ENCODE peak calls at places on chromosomes 6 and 20, in five cellular contexts. One of them, this sample, is unnamed.

GRCh38 chr20:50146732-50147662 is 6.5 kb downstream of the PEDS1 start:
- DNase-seq in NCI-H82: no peak
- DNase-seq in small intestine: peak
- DNase-seq in Right ventricle myocardium inferior: no peak
- DNase-seq in activated T-cell treated with anti-CD3 and anti-CD28 coated beads, Interleukin-2, amount 50 U/mL, for 72 hours: peak
- DNase-seq in this sample: no peak

GRCh38 chr6:85824329-85824728 is 181.6 kb upstream of the SYNCRIP start:
- DNase-seq in activated T-cell treated with anti-CD3 and anti-CD28 coated beads, Interleukin-2, amount 50 U/mL, for 72 hours: no peak
- DNase-seq in Right ventricle myocardium inferior: no peak
- DNase-seq in NCI-H82: no peak
- DNase-seq in small intestine: no peak
- DNase-seq in this sample: no peak

GRCh38 chr6:170026272-170027110 is 264.4 kb downstream of the DLL1 start:
- DNase-seq in Right ventricle myocardium inferior: no peak
- DNase-seq in small intestine: peak
- DNase-seq in activated T-cell treated with anti-CD3 and anti-CD28 coated beads, Interleukin-2, amount 50 U/mL, for 72 hours: no peak
- DNase-seq in NCI-H82: no peak
- DNase-seq in this sample: no peak

GRCh38 chr6:73580247-73581149 is 59.7 kb upstream of the EEF1A1 start:
- DNase-seq in activated T-cell treated with anti-CD3 and anti-CD28 coated beads, Interleukin-2, amount 50 U/mL, for 72 hours: peak
- DNase-seq in small intestine: peak
- DNase-seq in NCI-H82: no peak
- DNase-seq in Right ventricle myocardium inferior: peak
- DNase-seq in this sample: no peak

GRCh38 chr6:1917628-1918371 is 308.1 kb downstream of the FOXC1 start:
- DNase-seq in activated T-cell treated with anti-CD3 and anti-CD28 coated beads, Interleukin-2, amount 50 U/mL, for 72 hours: peak
- DNase-seq in small intestine: peak
- DNase-seq in Right ventricle myocardium inferior: no peak
- DNase-seq in NCI-H82: no peak
- DNase-seq in this sample: no peak

GRCh38 chr6:170212956-170213636 is 77.8 kb downstream of the DLL1 start:
- DNase-seq in activated T-cell treated with anti-CD3 and anti-CD28 coated beads, Interleukin-2, amount 50 U/mL, for 72 hours: no peak
- DNase-seq in small intestine: no peak
- DNase-seq in Right ventricle myocardium inferior: no peak
- DNase-seq in NCI-H82: no peak
- DNase-seq in this sample: no peak

GRCh38 chr6:11278207-11278559 is 45.7 kb upstream of the NEDD9 start:
- DNase-seq in NCI-H82: no peak
- DNase-seq in Right ventricle myocardium inferior: no peak
- DNase-seq in activated T-cell treated with anti-CD3 and anti-CD28 coated beads, Interleukin-2, amount 50 U/mL, for 72 hours: peak
- DNase-seq in small intestine: no peak
- DNase-seq in this sample: no peak

GRCh38 chr6:145789443-145789842 is 25.2 kb downstream of the FBXO30 start:
- DNase-seq in Right ventricle myocardium inferior: no peak
- DNase-seq in activated T-cell treated with anti-CD3 and anti-CD28 coated beads, Interleukin-2, amount 50 U/mL, for 72 hours: no peak
- DNase-seq in small intestine: no peak
- DNase-seq in NCI-H82: peak
- DNase-seq in this sample: no peak

GRCh38 chr6:4668271-4669179 is 107.7 kb upstream of the CDYL start:
- DNase-seq in small intestine: no peak
- DNase-seq in Right ventricle myocardium inferior: no peak
- DNase-seq in activated T-cell treated with anti-CD3 and anti-CD28 coated beads, Interleukin-2, amount 50 U/mL, for 72 hours: no peak
- DNase-seq in NCI-H82: no peak
- DNase-seq in this sample: no peak

GRCh38 chr6:161181136-161181535 is 92.7 kb downstream of the AGPAT4 start:
- DNase-seq in Right ventricle myocardium inferior: no peak
- DNase-seq in activated T-cell treated with anti-CD3 and anti-CD28 coated beads, Interleukin-2, amount 50 U/mL, for 72 hours: no peak
- DNase-seq in small intestine: no peak
- DNase-seq in NCI-H82: no peak
- DNase-seq in this sample: no peak

GRCh38 chr6:9140181-9140580 is 704.8 kb upstream of the SLC35B3 start:
- DNase-seq in Right ventricle myocardium inferior: no peak
- DNase-seq in small intestine: no peak
- DNase-seq in activated T-cell treated with anti-CD3 and anti-CD28 coated beads, Interleukin-2, amount 50 U/mL, for 72 hours: no peak
- DNase-seq in NCI-H82: peak
- DNase-seq in this sample: no peak

GRCh38 chr20:39010496-39010895 is 48.4 kb downstream of the DHX35 start:
- DNase-seq in Right ventricle myocardium inferior: no peak
- DNase-seq in NCI-H82: no peak
- DNase-seq in activated T-cell treated with anti-CD3 and anti-CD28 coated beads, Interleukin-2, amount 50 U/mL, for 72 hours: no peak
- DNase-seq in small intestine: no peak
- DNase-seq in this sample: no peak

GRCh38 chr20:51125774-51126173 is 102.9 kb upstream of the KCNG1 start:
- DNase-seq in NCI-H82: no peak
- DNase-seq in Right ventricle myocardium inferior: no peak
- DNase-seq in activated T-cell treated with anti-CD3 and anti-CD28 coated beads, Interleukin-2, amount 50 U/mL, for 72 hours: no peak
- DNase-seq in small intestine: no peak
- DNase-seq in this sample: no peak